ENCODE peak calls at places on chromosomes 16 and 17, in four cellular contexts. T is cardiac muscle cell, R is ascending aorta, P is A549. M is an unnamed sample.

GRCh38 chr17:40909755-40910154 is 24.7 kb upstream of the KRT20 start:
- DNase-seq in T (peak), R (no peak), P (no peak), M (peak)

GRCh38 chr16:46932802-46933201 is 40.7 kb downstream of the DNAJA2 start:
- DNase-seq in T (no peak), R (no peak), P (no peak), M (no peak)

GRCh38 chr17:41895617-41896016 is 23.1 kb downstream of the ACLY start:
- DNase-seq in T (peak), R (no peak), P (no peak), M (no peak)

GRCh38 chr16:19694989-19695388 is 23.0 kb downstream of the KNOP1 start:
- DNase-seq in T (no peak), R (no peak), P (no peak), M (no peak)

GRCh38 chr17:57110152-57110542 is 25.1 kb downstream of the AKAP1 start:
- DNase-seq in T (peak), R (no peak), P (no peak), M (no peak)

GRCh38 chr17:56765449-56765848 is 68.3 kb downstream of the C17orf67 start:
- DNase-seq in T (no peak), R (no peak), P (no peak), M (no peak)

GRCh38 chr17:29195465-29196081 is 15.4 kb upstream of the MYO18A start:
- DNase-seq in T (no peak), R (peak), P (no peak), M (no peak)

GRCh38 chr17:75238684-75239191 is 22.7 kb downstream of the GGA3 start:
- DNase-seq in T (peak), R (no peak), P (peak), M (peak)

GRCh38 chr17:59706900-59707181 is 389 bp downstream of the PTRH2 start:
- DNase-seq in T (no peak), R (no peak), P (no peak), M (no peak)

GRCh38 chr17:34308376-34308775 is 10.9 kb upstream of the CCL8 start:
- DNase-seq in T (no peak), R (no peak), P (no peak), M (no peak)

GRCh38 chr16:83994087-83994486 is 26.0 kb downstream of the NECAB2 start:
- DNase-seq in T (peak), R (no peak), P (peak), M (peak)

GRCh38 chr17:33142703-33143299 is 150.3 kb downstream of the ASIC2 start:
- DNase-seq in T (peak), R (no peak), P (peak), M (peak)

GRCh38 chr17:75979705-75980187 is 706 bp downstream of the TEN1 start:
- DNase-seq in T (no peak), R (peak), P (no peak), M (no peak)

GRCh38 chr16:2468142-2468724 is 2.9 kb upstream of the NTN3 start:
- DNase-seq in T (no peak), R (no peak), P (no peak), M (peak)

GRCh38 chr17:40298726-40299125 is 10.3 kb upstream of the RARA start:
- DNase-seq in T (peak), R (no peak), P (no peak), M (no peak)

GRCh38 chr16:66856801-66857200 is 12.6 kb downstream of the CA7 start:
- DNase-seq in T (no peak), R (no peak), P (no peak), M (no peak)

DNA sequence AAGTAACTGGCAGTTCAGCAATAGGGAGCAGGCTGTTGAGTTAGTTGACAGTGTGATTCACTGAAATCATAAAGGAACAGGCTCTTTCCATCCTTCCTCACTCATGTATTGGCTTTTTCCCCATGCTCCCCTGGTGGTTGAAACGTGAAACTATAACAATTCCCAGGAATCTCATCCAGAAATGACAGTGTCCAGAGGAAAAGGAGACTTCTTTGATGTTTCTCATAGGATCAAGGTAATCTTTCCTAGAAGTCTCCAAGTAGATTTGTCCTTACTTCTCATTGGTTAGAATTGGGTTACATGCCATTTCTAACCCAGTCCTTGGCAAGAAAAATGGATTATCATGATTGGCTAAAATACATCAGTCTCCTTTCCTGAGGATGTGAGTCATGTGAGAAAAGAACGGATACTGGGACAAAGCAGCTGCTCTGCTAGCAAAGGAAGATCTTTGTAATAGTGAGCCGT is 14.4 kb downstream of the TTC19 start:
- DNase-seq in T (peak), R (no peak), P (peak), M (peak)
- TF ChIP-seq CTCF in T (peak), R (peak), P (peak), M (peak)

GRCh38 chr16:27231692-27232060 is 28.4 kb downstream of the KDM8 start:
- DNase-seq in T (no peak), R (no peak), P (no peak), M (no peak)

GRCh38 chr16:27232061-27232841 is 28.9 kb downstream of the KDM8 start:
- DNase-seq in T (no peak), R (no peak), P (no peak), M (no peak)

GRCh38 chr16:27234171-27234570 is 30.8 kb downstream of the KDM8 start:
- DNase-seq in T (no peak), R (no peak), P (no peak), M (no peak)

GRCh38 chr16:27233731-27234130 is 30.4 kb downstream of the KDM8 start:
- DNase-seq in T (no peak), R (no peak), P (no peak), M (no peak)

DNA sequence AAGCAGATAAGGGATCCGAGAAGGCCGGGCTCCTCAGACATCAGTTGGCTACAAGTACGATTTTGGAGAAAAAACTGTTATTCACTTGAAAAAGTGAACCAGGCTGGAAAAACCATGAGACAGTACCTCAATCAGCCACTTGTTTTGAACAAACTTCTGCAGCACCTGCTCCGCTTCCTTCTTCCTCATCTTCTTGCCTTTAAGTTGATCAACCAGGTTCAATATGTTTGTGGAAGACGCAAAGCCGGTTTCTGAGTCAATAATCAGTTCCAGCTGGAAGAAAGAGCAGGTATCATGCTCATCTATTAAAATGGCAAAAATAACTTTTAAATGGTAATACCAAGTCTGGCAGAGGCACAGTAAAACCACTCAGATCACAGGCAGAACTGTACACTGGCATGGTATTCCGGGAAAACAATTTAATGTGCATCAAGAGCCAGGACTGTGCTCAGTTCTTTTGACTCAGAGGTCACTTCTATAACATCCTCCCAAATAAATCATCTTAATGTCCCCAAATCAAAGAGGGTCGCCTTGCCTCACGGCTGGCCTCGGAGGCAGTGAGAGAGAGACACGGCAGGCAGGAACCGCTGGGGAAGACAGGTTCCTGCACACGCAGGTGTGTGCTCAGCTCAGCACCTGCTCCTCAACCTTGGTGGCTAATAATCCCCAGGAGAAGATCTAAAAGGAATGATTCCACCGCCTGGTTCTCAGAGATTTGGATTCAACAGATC is 29.7 kb downstream of the KDM8 start:
- DNase-seq in T (no peak), R (no peak), P (no peak), M (no peak)
- H3K27ac ChIP-seq in T (no peak), R (no peak), P (no peak), M (no peak)

GRCh38 chr17:14303343-14304221 is 2.7 kb downstream of the HS3ST3B1 start:
- DNase-seq in T (peak), R (no peak), P (no peak), M (no peak)

GRCh38 chr17:14301279-14301760 is 439 bp downstream of the HS3ST3B1 start:
- DNase-seq in T (no peak), R (no peak), P (no peak), M (no peak)

GRCh38 chr17:14301761-14302401 is 1.0 kb downstream of the HS3ST3B1 start:
- DNase-seq in T (peak), R (peak), P (peak), M (no peak)

GRCh38 chr17:14304222-14304844 is 3.5 kb downstream of the HS3ST3B1 start:
- DNase-seq in T (no peak), R (no peak), P (no peak), M (no peak)

DNA sequence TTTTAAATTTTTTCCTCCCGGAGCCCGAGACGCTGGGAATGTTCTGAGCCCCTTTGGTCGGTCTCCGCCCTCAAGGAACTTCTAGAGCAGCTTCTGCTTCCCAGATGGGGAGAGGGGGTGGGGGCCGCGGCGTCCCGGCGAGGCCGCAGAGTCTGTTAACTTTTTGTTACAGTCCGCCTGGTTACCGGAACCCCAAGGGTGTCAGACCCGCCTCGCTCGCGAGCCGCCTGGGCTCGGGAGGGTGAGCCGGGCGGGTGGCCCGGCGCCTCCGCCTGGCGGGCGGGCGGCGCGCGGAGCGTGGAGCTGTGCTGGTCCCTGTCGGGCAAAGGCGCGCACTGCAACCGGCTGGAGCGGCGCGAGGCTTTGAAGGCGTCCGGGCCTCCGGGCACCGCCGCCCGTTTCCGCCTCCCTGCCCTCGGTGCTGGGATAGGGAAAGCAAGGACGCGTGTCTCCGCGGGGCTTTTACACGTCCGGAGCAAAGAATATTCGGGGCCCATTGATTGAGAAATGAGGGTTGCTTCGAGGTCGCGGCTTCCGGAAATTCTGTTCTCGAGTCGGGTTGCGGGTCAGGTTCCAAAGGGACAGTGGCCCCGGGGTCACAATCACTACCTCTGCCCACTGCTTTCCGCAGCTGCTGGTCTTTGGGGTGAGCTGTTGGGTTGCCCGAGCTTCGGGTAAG is 1.7 kb downstream of the HS3ST3B1 start:
- DNase-seq in T (peak), R (peak), P (peak), M (peak)
- TF ChIP-seq CTCF in T (peak), R (peak), P (peak), M (peak)

GRCh38 chr16:27311897-27312303 is 1.9 kb upstream of the IL4R start:
- DNase-seq in T (no peak), R (peak), P (no peak), M (no peak)

GRCh38 chr16:27314161-27314723 is 468 bp downstream of the IL4R start:
- DNase-seq in T (peak), R (peak), P (peak), M (peak)

GRCh38 chr16:27314986-27315332 is 1.2 kb downstream of the IL4R start:
- DNase-seq in T (no peak), R (no peak), P (no peak), M (no peak)

GRCh38 chr16:27312580-27313421 is 973 bp upstream of the IL4R start:
- DNase-seq in T (no peak), R (peak), P (no peak), M (no peak)

DNA sequence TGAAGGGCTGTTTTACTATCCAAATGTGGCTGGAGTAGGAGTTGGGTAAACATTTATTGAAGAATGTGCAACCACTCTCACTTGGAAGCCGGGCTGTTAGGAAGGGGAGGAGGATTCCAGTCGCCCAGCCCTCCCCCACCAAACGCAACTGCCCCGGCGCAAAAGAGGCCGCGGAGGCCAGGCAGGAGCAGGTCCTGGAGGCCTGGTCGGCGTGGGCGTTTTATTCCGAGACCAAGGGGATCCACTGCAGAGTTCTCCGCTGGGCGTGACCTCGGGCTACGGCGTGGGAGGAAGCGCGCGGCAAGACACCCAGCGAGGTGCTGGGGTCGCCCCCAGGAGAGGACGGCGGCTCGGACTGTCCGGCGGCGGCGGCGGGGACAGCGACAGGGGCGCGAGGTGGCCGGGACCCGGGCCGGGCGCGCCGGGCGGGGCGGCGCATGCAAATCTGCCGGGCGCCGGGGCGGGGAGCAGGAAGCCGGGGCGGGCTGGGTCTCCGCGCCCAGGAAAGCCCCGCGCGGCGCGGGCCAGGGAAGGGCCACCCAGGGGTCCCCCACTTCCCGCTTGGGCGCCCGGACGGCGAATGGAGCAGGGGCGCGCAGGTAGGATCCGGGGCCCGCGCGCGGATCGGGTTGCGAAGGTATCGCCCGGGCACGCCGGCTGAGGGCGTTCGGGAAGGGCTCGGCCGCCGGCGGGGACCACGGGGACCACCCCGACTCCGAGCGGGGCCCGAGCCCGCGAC is at the start of gene IL4R:
- DNase-seq in T (peak), R (peak), P (peak), M (peak)
- H3K27ac ChIP-seq in T (peak), R (peak), P (peak), M (peak)

GRCh38 chr17:31487063-31487647 is 95.7 kb downstream of the RAB11FIP4 start:
- DNase-seq in T (no peak), R (no peak), P (no peak), M (no peak)

GRCh38 chr17:31487648-31488263 is 96.3 kb downstream of the RAB11FIP4 start:
- DNase-seq in T (peak), R (peak), P (peak), M (peak)

GRCh38 chr17:31488264-31488981 is 96.9 kb downstream of the RAB11FIP4 start:
- DNase-seq in T (no peak), R (no peak), P (no peak), M (peak)

GRCh38 chr17:31484821-31485220 is 93.3 kb downstream of the RAB11FIP4 start:
- DNase-seq in T (no peak), R (no peak), P (no peak), M (no peak)

DNA sequence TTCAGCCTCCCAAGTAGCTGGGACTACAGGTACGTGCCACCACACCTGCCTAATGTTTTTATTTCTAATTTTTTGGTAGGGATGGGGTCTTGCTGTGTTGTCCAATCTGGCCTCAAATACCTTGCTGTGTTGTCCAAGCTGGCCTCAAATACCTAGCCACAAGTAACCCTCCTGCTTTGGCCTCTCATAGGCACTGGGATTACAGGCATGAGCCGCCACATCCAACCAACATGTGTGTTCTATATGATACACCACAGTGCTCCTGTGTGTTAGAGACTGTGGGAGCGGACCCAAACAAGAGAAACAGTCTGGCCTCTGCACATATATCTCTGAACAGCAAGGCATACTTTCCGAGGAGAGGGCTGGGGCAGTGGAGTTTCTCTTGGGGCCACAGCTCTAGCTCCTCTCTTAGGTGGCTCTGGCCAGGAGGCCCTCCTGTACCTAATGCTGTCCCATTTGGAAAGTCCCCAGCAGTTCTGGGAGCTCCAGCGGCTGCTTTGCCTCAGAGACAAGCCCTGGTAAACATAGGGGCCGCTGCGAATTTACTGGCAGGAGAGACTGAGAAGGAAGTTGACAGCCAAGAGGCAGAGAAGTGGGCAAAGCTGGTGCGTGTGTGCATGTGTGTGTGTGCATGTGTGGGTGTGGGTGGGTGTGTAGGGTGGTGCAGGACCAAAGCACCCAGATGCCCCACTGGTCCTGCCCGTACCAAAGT is 95.0 kb downstream of the RAB11FIP4 start:
- DNase-seq in T (no peak), R (no peak), P (no peak), M (no peak)
- TF ChIP-seq CTCF in T (no peak), R (no peak), P (no peak), M (no peak)

DNA sequence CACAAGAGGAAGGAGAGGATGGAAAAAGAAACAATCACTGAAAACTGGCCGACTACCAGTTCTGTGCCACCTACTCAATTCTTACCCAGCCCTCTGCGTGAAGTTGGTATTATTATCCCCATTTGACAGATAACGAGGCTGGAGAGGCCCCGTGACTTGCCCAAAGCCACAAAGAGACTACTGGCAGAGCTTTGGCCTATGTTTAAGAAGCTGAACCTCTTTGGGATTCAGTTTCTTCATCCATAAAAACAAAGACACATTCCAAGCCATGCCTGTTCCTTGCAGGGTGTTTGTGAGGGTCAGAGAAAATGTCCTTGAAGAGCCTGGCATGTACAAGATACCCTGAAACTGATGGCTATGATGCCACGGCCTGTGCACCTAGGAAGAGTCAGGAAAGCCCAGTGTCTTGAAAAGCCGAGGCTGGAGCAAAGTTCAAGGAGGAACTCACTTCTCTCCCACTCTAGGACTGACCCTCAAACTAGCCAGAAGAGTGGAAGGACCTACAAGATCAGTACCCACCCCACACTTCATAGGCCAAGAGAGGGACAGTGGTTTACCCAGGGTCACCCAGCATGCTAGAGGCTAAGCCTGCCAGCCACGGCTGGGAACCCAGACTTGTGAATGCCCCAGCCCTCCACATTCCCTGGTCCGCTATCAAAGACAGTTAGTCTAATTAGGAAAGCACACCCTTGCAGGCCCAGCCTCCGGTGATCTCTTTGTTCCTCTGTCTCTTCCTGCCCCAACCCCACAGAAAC is 1.6 kb upstream of the ACSF2 start:
- DNase-seq in T (no peak), R (no peak), P (no peak), M (no peak)
- H3K27ac ChIP-seq in T (peak), R (no peak), P (no peak), M (no peak)

DNA sequence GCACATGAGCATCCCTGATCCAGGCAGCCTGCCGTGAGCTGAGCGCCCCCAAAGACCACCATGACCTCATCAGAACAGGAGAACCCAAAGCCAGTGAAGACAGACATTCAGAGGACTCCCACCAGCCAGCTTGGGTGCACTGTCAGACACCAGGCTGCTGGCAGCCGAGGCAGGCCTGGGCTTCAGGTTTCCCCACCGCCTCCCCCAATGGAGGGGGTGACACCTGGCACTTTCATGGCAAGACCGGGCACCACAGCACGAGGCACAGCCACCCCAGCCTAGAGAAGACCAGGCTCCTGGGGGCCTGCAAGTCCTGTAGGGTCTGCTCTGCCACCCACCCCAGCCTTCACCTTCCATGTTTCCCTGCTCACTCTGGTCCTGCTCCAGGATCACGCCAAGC is 140.5 kb downstream of the C16orf95 start:
- DNase-seq in T (no peak), R (no peak), P (no peak), M (no peak)
- TF ChIP-seq CTCF in T (no peak), R (no peak), P (no peak), M (no peak)

GRCh38 chr16:65336169-65336568 is 214.3 kb upstream of the CDH11 start:
- DNase-seq in T (peak), R (no peak), P (no peak), M (peak)

GRCh38 chr16:65327346-65327745 is 205.5 kb upstream of the CDH11 start:
- DNase-seq in T (no peak), R (no peak), P (no peak), M (no peak)

GRCh38 chr16:65339062-65339461 is 217.2 kb upstream of the CDH11 start:
- DNase-seq in T (no peak), R (no peak), P (no peak), M (no peak)

GRCh38 chr16:65333298-65333697 is 211.4 kb upstream of the CDH11 start:
- DNase-seq in T (peak), R (no peak), P (no peak), M (no peak)
- H3K27ac ChIP-seq in T (no peak), R (peak), P (no peak), M (no peak)